ENCODE peak calls at places on chromosomes 5 and 9, in nine cellular contexts. N, S, H, B, O, U, A, D and C are unnamed samples.

GRCh38 chr5:167634432-167634831 is 657.0 kb upstream of the WWC1 start:
- DNase-seq in N (peak), S (no peak), H (no peak), B (no peak), O (no peak), U (no peak), A (no peak), D (no peak), C (no peak)

GRCh38 chr5:77015938-77016569 is 14.2 kb upstream of the AGGF1 start:
- DNase-seq in N (peak), S (no peak), H (no peak), B (no peak), O (no peak), U (no peak), A (no peak), D (no peak), C (no peak)

GRCh38 chr9:86122309-86122708 is 23.0 kb upstream of the GOLM1 start:
- DNase-seq in N (no peak), S (no peak), H (no peak), B (no peak), O (no peak), U (no peak), A (no peak), D (no peak), C (no peak)

GRCh38 chr5:149485655-149486615 is 65.3 kb downstream of the CSNK1A1 start:
- DNase-seq in N (peak), S (peak), H (no peak), B (no peak), O (no peak), U (no peak), A (no peak), D (no peak), C (no peak)

GRCh38 chr5:120882042-120882775 is 418.1 kb downstream of the PRR16 start:
- DNase-seq in N (no peak), S (no peak), H (no peak), B (no peak), O (no peak), U (no peak), A (no peak), D (no peak), C (no peak)

GRCh38 chr5:16756692-16757091 is 139.9 kb upstream of the RETREG1 start:
- DNase-seq in N (no peak), S (no peak), H (no peak), B (no peak), O (no peak), U (no peak), A (no peak), D (no peak), C (no peak)

GRCh38 chr5:148902478-148902877 is 76.1 kb downstream of the ADRB2 start:
- DNase-seq in N (no peak), S (no peak), H (no peak), B (no peak), O (no peak), U (no peak), A (no peak), D (no peak), C (no peak)

GRCh38 chr9:79213417-79214125 is 358.2 kb upstream of the TLE4 start:
- DNase-seq in N (peak), S (no peak), H (no peak), B (no peak), O (no peak), U (no peak), A (no peak), D (no peak), C (no peak)